ENCODE peak calls at places on chromosomes 6 and 20, in four cellular contexts. G, C, A and I are unnamed samples.

GRCh38 chr6:163554663-163555062 is 140.1 kb downstream of the QKI start:
- DNase-seq in C (peak), A (peak), G (peak), I (peak)

GRCh38 chr20:31869942-31870702 is at the start of the genes DUSP15 and TTLL9:
- DNase-seq in G (peak), C (no peak), A (peak), I (no peak)

GRCh38 chr20:34017610-34018009 is 23.9 kb downstream of the RALY start:
- DNase-seq in G (no peak), C (no peak), A (no peak), I (no peak)

GRCh38 chr6:37680668-37681067 is 17.0 kb downstream of the MDGA1 start:
- DNase-seq in A (no peak), C (no peak), G (no peak), I (no peak)

GRCh38 chr6:118562959-118563358 is 14.9 kb downstream of the PLN start:
- DNase-seq in C (no peak), A (no peak), G (no peak), I (no peak)

GRCh38 chr20:41733151-41733550 is 115.0 kb upstream of the CHD6 start:
- DNase-seq in A (no peak), G (no peak), C (no peak), I (no peak)

GRCh38 chr20:13930246-13930645 is 60.2 kb downstream of the SEL1L2 start:
- DNase-seq in C (no peak), A (no peak), G (no peak), I (no peak)

GRCh38 chr20:34985439-34986310 is 30.0 kb downstream of the MYH7B start:
- DNase-seq in C (no peak), A (no peak), G (no peak), I (no peak)

GRCh38 chr6:122431780-122432179 is 32.3 kb downstream of the HSF2 start:
- DNase-seq in G (no peak), A (no peak), C (no peak), I (no peak)

GRCh38 chr20:32493356-32493755 is 91.8 kb downstream of the NOL4L start:
- DNase-seq in G (no peak), A (no peak), C (no peak), I (no peak)

GRCh38 chr6:21992178-21992967 is 304.5 kb downstream of the PRL start:
- DNase-seq in G (no peak), A (no peak), C (no peak), I (no peak)

GRCh38 chr6:906920-907319 is 214.0 kb upstream of the EXOC2 start:
- DNase-seq in C (no peak), G (no peak), A (no peak), I (no peak)

GRCh38 chr20:53412600-53413187 is 180.9 kb downstream of the ZNF217 start:
- DNase-seq in G (no peak), C (no peak), A (no peak), I (no peak)

GRCh38 chr20:52130406-52130805 is 61.2 kb downstream of the ZFP64 start:
- DNase-seq in C (no peak), A (no peak), G (no peak), I (no peak)

GRCh38 chr20:48682529-48683385 is 145.0 kb downstream of the PREX1 start:
- DNase-seq in G (peak), C (no peak), A (peak), I (no peak)

GRCh38 chr6:119742188-119742803 is 392.7 kb upstream of the MAN1A1 start:
- DNase-seq in C (no peak), G (peak), A (peak), I (peak)

GRCh38 chr6:381742-382461 is 9.7 kb upstream of the IRF4 start:
- DNase-seq in A (no peak), C (no peak), G (no peak), I (no peak)